ENCODE peak calls at places on chromosomes 12 and 14, in six cellular contexts. S, D, P, L, J and N are unnamed samples.

GRCh38 chr12:116818948-116819832 is 62.1 kb downstream of the HRK start:
- DNase-seq in S (peak; percentile 95), D (peak; percentile 93), P (peak; percentile 79), L (peak; percentile 92), J (peak; percentile 94), N (peak; percentile 97)

GRCh38 chr12:12032771-12033588 is 37.8 kb upstream of the BCL2L14 start:
- DNase-seq in S (peak; percentile 43), D (peak; percentile 77), P (peak; percentile 82), L (peak; percentile 79), J (peak; percentile 77), N (peak; percentile 60)

GRCh38 chr12:124044021-124044420 is 71.0 kb downstream of the ZNF664 start:
- DNase-seq in S (no peak), D (no peak), P (no peak), L (no peak), J (no peak), N (no peak)

GRCh38 chr12:130780325-130780724 is 58.7 kb downstream of the STX2 start:
- DNase-seq in S (no peak), D (no peak), P (no peak), L (no peak), J (no peak), N (no peak)

GRCh38 chr12:111529424-111530368 is 69.4 kb downstream of the ATXN2 start:
- DNase-seq in S (peak; percentile 77), D (no peak), P (peak; percentile 50), L (peak; percentile 60), J (peak; percentile 30), N (peak; percentile 67)

GRCh38 chr12:57044856-57045255 is 5.1 kb downstream of the MYO1A start:
- DNase-seq in S (no peak), D (no peak), P (no peak), L (no peak), J (no peak), N (no peak)

GRCh38 chr12:71230542-71230941 is 72.7 kb upstream of the TSPAN8 start:
- DNase-seq in S (no peak), D (no peak), P (no peak), L (no peak), J (no peak), N (no peak)

GRCh38 chr14:72024043-72024407 is 91.8 kb downstream of the RGS6 start:
- DNase-seq in S (no peak), D (no peak), P (no peak), L (no peak), J (no peak), N (no peak)

GRCh38 chr12:46233418-46233817 is 35.4 kb downstream of the SLC38A1 start:
- DNase-seq in S (no peak), D (no peak), P (no peak), L (no peak), J (no peak), N (no peak)